ENCODE peak calls at places on chromosome 16, in four cellular contexts. One of them, this sample, is unnamed. For H3K4me1, the result is how much of the 10 kb centered on the place peaks cover.

GRCh38 chr16:81997738-81998137 is 13.5 kb downstream of the SDR42E1 start:
- DNase-seq in spleen: no peak
- DNase-seq in pancreas: no peak
- DNase-seq in left lung: no peak
- DNase-seq in this sample: no peak

GRCh38 chr16:73743665-73744496 is 552.7 kb upstream of the PSMD7 start:
- DNase-seq in left lung: no peak
- DNase-seq in spleen: no peak
- DNase-seq in pancreas: no peak
- DNase-seq in this sample: no peak

GRCh38 chr16:80433617-80434016 is 107.2 kb upstream of the DYNLRB2 start:
- DNase-seq in spleen: no peak
- DNase-seq in pancreas: no peak
- DNase-seq in left lung: no peak
- DNase-seq in this sample: no peak

GRCh38 chr16:78503501-78504110 is 404.2 kb downstream of the WWOX start:
- DNase-seq in left lung: no peak
- DNase-seq in spleen: no peak
- DNase-seq in pancreas: no peak
- DNase-seq in this sample: no peak

GRCh38 chr16:19167710-19168172 is 299 bp upstream of the SYT17 start:
- DNase-seq in left lung: peak
- DNase-seq in spleen: peak
- DNase-seq in pancreas: peak
- DNase-seq in this sample: peak

GRCh38 chr16:55622930-55623561 is 32.7 kb upstream of the SLC6A2 start:
- DNase-seq in left lung: no peak
- DNase-seq in pancreas: no peak
- DNase-seq in spleen: no peak
- DNase-seq in this sample: peak

GRCh38 chr16:57761957-57762356 is 26.4 kb downstream of the KATNB1 start:
- DNase-seq in left lung: no peak
- DNase-seq in spleen: no peak
- DNase-seq in pancreas: peak
- DNase-seq in this sample: no peak

GRCh38 chr16:81276323-81276722 is 37.8 kb downstream of the BCO1 start:
- DNase-seq in spleen: no peak
- DNase-seq in pancreas: no peak
- DNase-seq in left lung: no peak
- DNase-seq in this sample: no peak

GRCh38 chr16:85555549-85556455 is 57.3 kb upstream of the GSE1 start:
- DNase-seq in spleen: no peak
- DNase-seq in left lung: no peak
- DNase-seq in pancreas: peak
- DNase-seq in this sample: no peak

GRCh38 chr16:82514262-82514661 is 112.5 kb upstream of the CDH13 start:
- DNase-seq in spleen: no peak
- DNase-seq in pancreas: no peak
- DNase-seq in left lung: no peak
- DNase-seq in this sample: no peak

GRCh38 chr16:67241008-67241900 is 6.0 kb downstream of the FHOD1 start:
- DNase-seq in spleen: peak
- DNase-seq in left lung: peak
- DNase-seq in pancreas: peak
- DNase-seq in this sample: peak

GRCh38 chr16:22380529-22380928 is 6.1 kb upstream of the CDR2 start:
- DNase-seq in left lung: no peak
- DNase-seq in spleen: no peak
- DNase-seq in pancreas: no peak
- DNase-seq in this sample: no peak

GRCh38 chr16:67027046-67027445 is 1.9 kb upstream of the CBFB start:
- DNase-seq in spleen: peak
- DNase-seq in left lung: no peak
- DNase-seq in pancreas: no peak
- DNase-seq in this sample: no peak

GRCh38 chr16:14132696-14133048 is 61.6 kb downstream of the MRTFB start:
- DNase-seq in spleen: no peak
- DNase-seq in pancreas: no peak
- DNase-seq in left lung: no peak
- DNase-seq in this sample: no peak
- H3K4me1 ChIP-seq in spleen: under half
- H3K4me1 ChIP-seq in pancreas: under half
- H3K4me1 ChIP-seq in left lung: under half
- H3K4me1 ChIP-seq in this sample: under half

GRCh38 chr16:48505705-48506104 is 104.3 kb downstream of the N4BP1 start:
- DNase-seq in left lung: no peak
- DNase-seq in spleen: peak
- DNase-seq in pancreas: no peak
- DNase-seq in this sample: no peak

GRCh38 chr16:48507886-48508285 is 102.1 kb downstream of the N4BP1 start:
- DNase-seq in left lung: peak
- DNase-seq in spleen: peak
- DNase-seq in pancreas: no peak
- DNase-seq in this sample: no peak

GRCh38 chr16:48511716-48512115 is 98.3 kb downstream of the N4BP1 start:
- DNase-seq in pancreas: no peak
- DNase-seq in left lung: peak
- DNase-seq in spleen: peak
- DNase-seq in this sample: peak

GRCh38 chr16:48507346-48507745 is 102.6 kb downstream of the N4BP1 start:
- DNase-seq in spleen: no peak
- DNase-seq in left lung: no peak
- DNase-seq in pancreas: no peak
- DNase-seq in this sample: no peak

GRCh38 chr16:48511071-48511540 is 98.9 kb downstream of the N4BP1 start:
- DNase-seq in left lung: peak
- DNase-seq in pancreas: no peak
- DNase-seq in spleen: peak
- DNase-seq in this sample: no peak
- H3K4me3 ChIP-seq in left lung: no peak
- H3K4me3 ChIP-seq in pancreas: no peak
- H3K4me3 ChIP-seq in spleen: no peak
- H3K4me3 ChIP-seq in this sample: no peak

DNA sequence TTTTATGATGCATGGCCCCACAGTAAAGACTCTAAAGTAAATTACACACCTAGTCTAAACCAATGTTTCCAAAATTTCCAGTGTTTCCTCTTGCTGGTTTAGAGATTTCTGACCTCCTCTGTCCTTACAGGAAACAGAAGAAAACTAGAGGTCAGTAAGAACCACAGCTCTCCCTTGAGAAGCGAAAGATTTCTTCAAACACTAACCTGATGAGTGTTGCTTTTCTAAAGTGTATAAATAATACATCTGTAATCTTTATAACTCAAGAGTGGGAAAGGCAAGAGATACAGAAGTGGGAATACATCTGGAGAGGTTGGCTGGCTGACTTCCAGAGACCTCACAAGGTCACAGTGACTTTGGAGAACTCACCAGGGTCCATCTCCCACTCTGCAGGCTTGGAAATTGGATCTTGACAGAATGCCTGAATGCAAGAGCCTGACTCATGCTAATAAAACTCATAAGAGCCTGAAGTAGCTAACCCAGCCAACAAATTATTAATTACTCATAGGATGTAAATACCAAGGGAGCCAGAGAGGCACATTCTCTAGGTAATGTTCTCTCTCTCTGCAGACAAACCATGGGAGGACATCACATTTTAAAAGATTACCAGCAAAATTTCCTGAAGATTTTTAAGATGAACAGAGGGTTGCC is 8.7 kb downstream of the ADAT1 start:
- DNase-seq in spleen: no peak
- DNase-seq in pancreas: no peak
- DNase-seq in left lung: no peak
- DNase-seq in this sample: no peak
- H3K4me1 ChIP-seq in spleen: under half
- H3K4me1 ChIP-seq in pancreas: under half
- H3K4me1 ChIP-seq in left lung: under half
- H3K4me1 ChIP-seq in this sample: under half

GRCh38 chr16:50680907-50681885 is at the start of gene SNX20:
- DNase-seq in left lung: peak
- DNase-seq in pancreas: no peak
- DNase-seq in spleen: peak
- DNase-seq in this sample: no peak

GRCh38 chr16:50679266-50679665 is 1.8 kb downstream of the SNX20 start:
- DNase-seq in left lung: no peak
- DNase-seq in pancreas: no peak
- DNase-seq in spleen: peak
- DNase-seq in this sample: no peak

GRCh38 chr16:50680556-50680893 is 587 bp downstream of the SNX20 start:
- DNase-seq in spleen: peak
- DNase-seq in pancreas: no peak
- DNase-seq in left lung: no peak
- DNase-seq in this sample: no peak

GRCh38 chr16:50677351-50677750 is 3.8 kb downstream of the SNX20 start:
- DNase-seq in pancreas: no peak
- DNase-seq in spleen: peak
- DNase-seq in left lung: no peak
- DNase-seq in this sample: no peak

GRCh38 chr16:50679676-50680555 is 1.2 kb downstream of the SNX20 start:
- DNase-seq in left lung: no peak
- DNase-seq in pancreas: no peak
- DNase-seq in spleen: peak
- DNase-seq in this sample: no peak
- H3K4me3 ChIP-seq in left lung: peak
- H3K4me3 ChIP-seq in pancreas: no peak
- H3K4me3 ChIP-seq in spleen: peak
- H3K4me3 ChIP-seq in this sample: no peak

DNA sequence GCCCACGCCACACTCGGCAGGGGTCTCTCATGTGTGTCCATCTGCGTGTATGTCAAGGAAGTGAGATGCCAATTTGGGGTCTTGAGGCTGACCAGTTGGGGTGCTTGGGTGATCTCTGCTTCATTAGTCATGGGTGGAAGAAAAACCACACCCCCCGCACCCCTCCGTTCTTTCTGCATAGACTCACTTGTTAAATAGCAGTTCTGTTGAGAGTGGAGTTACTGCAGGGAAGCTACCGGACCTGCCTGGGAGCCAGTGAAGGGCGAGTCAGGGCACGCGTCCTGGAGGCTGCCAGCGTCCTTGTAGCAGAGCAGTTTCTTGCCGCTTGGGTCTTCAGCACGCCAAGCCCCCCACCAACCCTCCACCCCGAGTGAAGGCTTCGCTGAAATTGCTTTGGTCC is 8.5 kb downstream of the SNN start:
- DNase-seq in pancreas: no peak
- DNase-seq in left lung: no peak
- DNase-seq in spleen: no peak
- DNase-seq in this sample: no peak
- H3K4me1 ChIP-seq in pancreas: under half
- H3K4me1 ChIP-seq in left lung: half or more
- H3K4me1 ChIP-seq in spleen: half or more
- H3K4me1 ChIP-seq in this sample: under half

GRCh38 chr16:31916056-31916488 is 42.5 kb downstream of the ZNF267 start:
- DNase-seq in left lung: no peak
- DNase-seq in spleen: no peak
- DNase-seq in pancreas: no peak
- DNase-seq in this sample: no peak
- H3K4me3 ChIP-seq in left lung: no peak
- H3K4me3 ChIP-seq in spleen: peak
- H3K4me3 ChIP-seq in pancreas: no peak
- H3K4me3 ChIP-seq in this sample: no peak

GRCh38 chr16:9112844-9113186 is 21.4 kb downstream of the HAPSTR1 start:
- DNase-seq in pancreas: no peak
- DNase-seq in spleen: no peak
- DNase-seq in left lung: no peak
- DNase-seq in this sample: no peak

GRCh38 chr16:9107025-9107970 is 15.9 kb downstream of the HAPSTR1 start:
- DNase-seq in spleen: no peak
- DNase-seq in pancreas: no peak
- DNase-seq in left lung: no peak
- DNase-seq in this sample: no peak

GRCh38 chr16:9105189-9105588 is 13.7 kb downstream of the HAPSTR1 start:
- DNase-seq in pancreas: no peak
- DNase-seq in spleen: no peak
- DNase-seq in left lung: no peak
- DNase-seq in this sample: no peak

GRCh38 chr16:9112166-9112843 is 20.9 kb downstream of the HAPSTR1 start:
- DNase-seq in spleen: no peak
- DNase-seq in pancreas: no peak
- DNase-seq in left lung: no peak
- DNase-seq in this sample: no peak

GRCh38 chr16:9109255-9109654 is 17.8 kb downstream of the HAPSTR1 start:
- DNase-seq in pancreas: no peak
- DNase-seq in left lung: no peak
- DNase-seq in spleen: no peak
- DNase-seq in this sample: no peak
- H3K4me1 ChIP-seq in pancreas: half or more
- H3K4me1 ChIP-seq in left lung: half or more
- H3K4me1 ChIP-seq in spleen: half or more
- H3K4me1 ChIP-seq in this sample: under half

GRCh38 chr16:84086357-84086756 is 30.4 kb downstream of the MBTPS1 start:
- DNase-seq in spleen: no peak
- DNase-seq in pancreas: no peak
- DNase-seq in left lung: no peak
- DNase-seq in this sample: no peak

GRCh38 chr16:84086996-84087395 is 29.7 kb downstream of the MBTPS1 start:
- DNase-seq in pancreas: no peak
- DNase-seq in spleen: no peak
- DNase-seq in left lung: no peak
- DNase-seq in this sample: no peak

GRCh38 chr16:84084570-84085270 is 32.0 kb downstream of the MBTPS1 start:
- DNase-seq in left lung: peak
- DNase-seq in pancreas: no peak
- DNase-seq in spleen: peak
- DNase-seq in this sample: peak

GRCh38 chr16:84085774-84086173 is 31.0 kb downstream of the MBTPS1 start:
- DNase-seq in left lung: no peak
- DNase-seq in spleen: no peak
- DNase-seq in pancreas: no peak
- DNase-seq in this sample: no peak

DNA sequence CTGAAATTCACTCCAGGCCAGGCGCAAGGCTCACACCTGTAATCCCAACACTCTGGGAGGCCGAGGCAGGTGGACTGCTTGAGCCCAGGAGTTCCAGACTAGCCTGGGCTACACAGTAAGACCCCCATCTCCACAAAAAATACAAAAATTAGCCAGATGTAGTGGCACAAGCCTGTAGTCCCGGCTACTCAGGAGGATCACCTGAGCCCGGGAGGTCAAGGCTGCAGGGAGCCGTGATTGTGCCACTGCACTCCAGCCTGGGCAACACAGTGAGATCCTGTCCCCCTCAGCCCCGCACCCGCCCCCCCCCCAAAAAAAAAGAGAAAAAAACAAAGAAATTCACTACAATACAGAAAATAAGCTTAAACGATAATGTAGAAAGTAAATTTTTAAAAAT is 31.5 kb downstream of the MBTPS1 start:
- DNase-seq in spleen: no peak
- DNase-seq in pancreas: no peak
- DNase-seq in left lung: no peak
- DNase-seq in this sample: no peak
- H3K4me3 ChIP-seq in spleen: no peak
- H3K4me3 ChIP-seq in pancreas: no peak
- H3K4me3 ChIP-seq in left lung: no peak
- H3K4me3 ChIP-seq in this sample: no peak